ENCODE peak calls at places on chromosomes 7 and 10, in seven cellular contexts. J is suprapubic skin, D is right lobe of liver, N is spleen, S is BE2C, T is pancreas, X is brain microvascular endothelial cell. L is an unnamed sample. For H3K36me3, the result is how much of the 10 kb centered on the place peaks cover.

GRCh38 chr10:94027197-94027596 is 33.5 kb downstream of the PLCE1 start:
- DNase-seq in J (no peak), D (no peak), N (no peak), S (no peak), T (no peak), X (peak), L (no peak)

GRCh38 chr7:74717889-74718288 is 55.9 kb upstream of the NCF1 start:
- DNase-seq in J (no peak), D (no peak), N (no peak), S (no peak), T (no peak), X (no peak), L (no peak)

GRCh38 chr7:95545007-95545615 is 51.2 kb downstream of the PDK4 start:
- DNase-seq in J (no peak), D (no peak), N (no peak), S (no peak), T (peak), X (peak), L (no peak)

GRCh38 chr10:113337142-113337541 is 215.7 kb upstream of the HABP2 start:
- DNase-seq in J (no peak), D (no peak), N (no peak), S (no peak), T (no peak), X (no peak), L (no peak)

GRCh38 chr7:112021348-112022044 is 184.7 kb downstream of the DOCK4 start:
- DNase-seq in J (no peak), D (no peak), N (no peak), S (no peak), T (no peak), X (no peak), L (no peak)

GRCh38 chr7:7698930-7699329 is 19.5 kb downstream of the RPA3 start:
- DNase-seq in J (no peak), D (no peak), N (no peak), S (no peak), T (no peak), X (no peak), L (no peak)

GRCh38 chr7:102860351-102860811 is 52.4 kb upstream of the LRRC17 start:
- DNase-seq in J (no peak), D (no peak), N (no peak), S (no peak), T (no peak), X (peak), L (no peak)

GRCh38 chr7:143172354-143172753 is 10.9 kb upstream of the TAS2R39 start:
- DNase-seq in J (no peak), D (peak), N (no peak), S (no peak), T (peak), X (no peak), L (no peak)

GRCh38 chr10:52740913-52741675 is 31.5 kb downstream of the MBL2 start:
- DNase-seq in J (no peak), D (peak), N (no peak), S (peak), T (peak), X (peak), L (no peak)

GRCh38 chr7:110480964-110481363 is 610.0 kb upstream of the LRRN3 start:
- DNase-seq in J (no peak), D (no peak), N (no peak), S (no peak), T (no peak), X (no peak), L (no peak)

GRCh38 chr10:27611861-27612450 is 107.9 kb downstream of the RAB18 start:
- DNase-seq in J (no peak), D (no peak), N (no peak), S (no peak), T (no peak), X (no peak), L (no peak)

GRCh38 chr7:73340514-73340913 is 12.6 kb downstream of the FKBP6 start:
- DNase-seq in J (no peak), D (no peak), N (peak), S (no peak), T (no peak), X (no peak), L (no peak)

GRCh38 chr10:116324951-116325635 is 845 bp downstream of the CCDC172 start:
- DNase-seq in J (no peak), D (no peak), N (no peak), S (no peak), T (no peak), X (no peak), L (no peak)

GRCh38 chr7:131692131-131692960 is 135.9 kb upstream of the PODXL start:
- DNase-seq in J (no peak), D (peak), N (no peak), S (peak), T (peak), X (peak), L (peak)

GRCh38 chr10:44627591-44628354 is 242.9 kb upstream of the CXCL12 start:
- DNase-seq in J (no peak), D (no peak), N (no peak), S (no peak), T (no peak), X (peak), L (no peak)

GRCh38 chr7:55965805-55966421 is 1.5 kb downstream of the NIPSNAP2 start:
- DNase-seq in J (no peak), D (peak), N (no peak), S (no peak), T (no peak), X (no peak), L (no peak)

GRCh38 chr10:17238445-17239275 is 10.6 kb downstream of the VIM start:
- DNase-seq in J (no peak), D (no peak), N (no peak), S (no peak), T (no peak), X (peak), L (no peak)

GRCh38 chr7:46834921-46835320 is 747.0 kb downstream of the TNS3 start:
- DNase-seq in J (no peak), D (no peak), N (no peak), S (no peak), T (no peak), X (no peak), L (no peak)

GRCh38 chr7:1225462-1226154 is 7.1 kb upstream of the UNCX start:
- DNase-seq in J (no peak), D (peak), N (no peak), S (peak), T (no peak), X (no peak), L (peak)

GRCh38 chr7:69018200-69018599 is 580.1 kb upstream of the AUTS2 start:
- DNase-seq in J (no peak), D (no peak), N (no peak), S (peak), T (no peak), X (no peak), L (no peak)

GRCh38 chr7:84674236-84674913 is 479.8 kb upstream of the SEMA3A start:
- DNase-seq in J (no peak), D (no peak), N (no peak), S (no peak), T (no peak), X (no peak), L (no peak)

GRCh38 chr10:55065185-55065584 is 264.2 kb upstream of the PCDH15 start:
- DNase-seq in J (no peak), D (no peak), N (no peak), S (no peak), T (no peak), X (no peak), L (no peak)

GRCh38 chr7:84190016-84190705 is 4.4 kb downstream of the SEMA3A start:
- DNase-seq in J (no peak), D (no peak), N (no peak), S (no peak), T (no peak), X (no peak), L (no peak)

GRCh38 chr7:143422033-143422432 is 13.4 kb upstream of the EPHA1 start:
- DNase-seq in J (no peak), D (no peak), N (no peak), S (no peak), T (no peak), X (no peak), L (no peak)

GRCh38 chr10:44674536-44674935 is 236.6 kb upstream of the TMEM72 start:
- DNase-seq in J (no peak), D (no peak), N (no peak), S (no peak), T (no peak), X (no peak), L (no peak)

GRCh38 chr7:41107330-41107937 is 595.5 kb downstream of the INHBA start:
- DNase-seq in J (no peak), D (peak), N (no peak), S (no peak), T (no peak), X (peak), L (peak)

GRCh38 chr7:143434660-143435059 is 8.6 kb upstream of the TAS2R60 start:
- DNase-seq in J (peak), D (peak), N (no peak), S (peak), T (no peak), X (no peak), L (no peak)

GRCh38 chr10:35416628-35417625 is 80.6 kb downstream of the CCNY start:
- DNase-seq in J (peak), D (no peak), N (no peak), S (no peak), T (no peak), X (no peak), L (no peak)

GRCh38 chr10:8435186-8436055 is 380.9 kb downstream of the GATA3 start:
- DNase-seq in J (no peak), D (no peak), N (no peak), S (no peak), T (no peak), X (no peak), L (no peak)

GRCh38 chr10:118610577-118610976 is 15.1 kb upstream of the PRLHR start:
- DNase-seq in J (no peak), D (no peak), N (no peak), S (peak), T (no peak), X (no peak), L (no peak)

GRCh38 chr10:118621304-118621942 is 26.0 kb upstream of the PRLHR start:
- DNase-seq in J (no peak), D (no peak), N (no peak), S (peak), T (no peak), X (no peak), L (no peak)

GRCh38 chr10:118615888-118616287 is 20.4 kb upstream of the PRLHR start:
- DNase-seq in J (no peak), D (no peak), N (no peak), S (peak), T (no peak), X (peak), L (no peak)
- TF ChIP-seq CTCF in J (peak), D (no peak), N (no peak), S (peak), T (no peak), X (peak), L (no peak)

DNA sequence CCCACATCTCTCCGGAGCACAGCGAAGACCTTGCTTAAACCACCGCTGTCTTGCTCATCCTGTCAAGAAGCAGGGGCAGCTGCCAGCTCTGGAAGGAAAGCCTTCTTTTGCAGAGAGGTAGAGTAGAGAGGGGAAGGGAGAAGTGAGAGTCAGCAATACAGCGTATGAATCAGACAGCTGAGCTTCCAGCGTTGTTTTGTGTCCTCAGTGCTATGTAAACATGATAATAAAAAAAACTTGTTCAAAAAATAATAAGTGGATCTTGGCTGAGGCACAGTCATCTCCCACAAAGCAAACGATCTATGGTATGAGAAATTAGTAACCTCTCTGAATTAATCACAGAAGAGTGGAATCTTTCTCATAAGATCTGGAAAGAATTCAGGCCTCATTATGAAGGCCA is 29.7 kb downstream of the CHST15 start:
- DNase-seq in J (no peak), D (no peak), N (no peak), S (no peak), T (no peak), X (peak), L (no peak)
- H3K36me3 ChIP-seq in J (under half), D (under half), N (under half), S (under half), T (under half), X (under half), L (under half)

GRCh38 chr7:24821045-24821853 is 64.0 kb upstream of the GSDME start:
- DNase-seq in J (peak), D (peak), N (peak), S (peak), T (peak), X (peak), L (peak)

GRCh38 chr7:24820730-24821044 is 63.4 kb upstream of the GSDME start:
- DNase-seq in J (no peak), D (no peak), N (no peak), S (no peak), T (no peak), X (no peak), L (no peak)

GRCh38 chr7:24816868-24817267 is 59.6 kb upstream of the GSDME start:
- DNase-seq in J (no peak), D (no peak), N (no peak), S (no peak), T (no peak), X (no peak), L (no peak)

GRCh38 chr7:24817339-24817738 is 60.1 kb upstream of the GSDME start:
- DNase-seq in J (no peak), D (no peak), N (no peak), S (no peak), T (no peak), X (no peak), L (no peak)

DNA sequence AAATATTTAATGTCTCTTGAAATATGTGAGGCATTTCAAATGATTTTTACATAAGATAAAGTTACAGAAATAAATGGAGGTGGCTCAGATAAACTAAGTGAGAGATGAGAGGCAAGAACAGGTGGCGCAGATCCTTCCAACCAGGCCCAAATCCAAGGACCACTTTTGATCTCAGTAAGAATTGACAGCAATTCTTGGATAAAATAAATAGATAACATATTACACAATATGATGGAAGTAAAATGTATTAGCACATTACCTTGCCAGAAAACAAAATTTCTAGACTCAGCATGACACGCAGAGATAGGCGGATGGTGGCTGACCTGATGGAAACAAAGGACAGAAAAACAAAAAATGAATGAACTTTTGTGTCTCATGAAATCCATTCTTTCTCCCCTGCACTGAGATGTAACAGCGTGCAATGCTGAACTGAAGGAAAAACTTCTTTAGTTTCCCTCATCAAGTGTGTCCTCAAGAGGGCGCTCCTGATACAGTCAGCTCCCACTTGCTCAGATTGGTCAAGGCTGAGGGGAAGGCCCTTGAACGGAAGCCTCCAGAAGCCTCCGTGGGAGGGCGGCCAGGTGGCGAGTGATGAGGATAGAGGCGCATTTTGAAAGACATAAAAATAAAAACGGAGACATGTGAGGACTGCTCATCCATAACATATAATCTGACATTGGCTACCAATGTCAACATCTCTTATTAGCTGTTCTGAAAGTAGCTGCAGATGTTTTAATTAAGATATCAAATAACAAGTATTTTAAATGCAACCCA is 62.8 kb upstream of the GSDME start:
- DNase-seq in J (peak), D (peak), N (peak), S (peak), T (peak), X (peak), L (peak)
- H3K4me3 ChIP-seq in J (no peak), D (no peak), N (no peak), S (no peak), T (no peak), X (no peak), L (no peak)

DNA sequence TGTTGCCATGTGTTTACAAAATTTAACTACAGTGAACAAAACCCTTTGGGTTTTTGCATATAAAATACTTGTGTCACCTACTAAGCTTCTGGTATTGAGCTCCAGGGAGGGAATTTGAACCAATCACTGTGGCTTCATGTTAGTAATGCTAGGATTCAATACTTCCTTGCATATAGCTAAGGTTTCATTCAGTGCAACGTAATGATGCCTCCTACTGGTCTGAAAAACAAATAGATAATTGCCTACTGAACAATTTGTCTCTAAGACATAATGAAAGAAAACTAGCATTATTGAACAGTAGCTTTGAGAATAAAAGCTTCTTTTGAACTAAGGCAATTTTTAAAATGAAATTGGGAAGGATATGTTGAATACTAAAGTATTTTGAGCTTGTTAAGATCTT is 244.4 kb downstream of the ZWINT start:
- DNase-seq in J (no peak), D (no peak), N (no peak), S (no peak), T (no peak), X (no peak), L (no peak)
- TF ChIP-seq CTCF in J (no peak), D (peak), N (no peak), S (peak), T (no peak), X (no peak), L (no peak)

GRCh38 chr7:99557940-99558305 is 519 bp upstream of the ZNF655 start:
- DNase-seq in J (no peak), D (no peak), N (no peak), S (no peak), T (no peak), X (no peak), L (no peak)

GRCh38 chr7:99557196-99557607 is 1.2 kb upstream of the ZNF655 start:
- DNase-seq in J (no peak), D (no peak), N (no peak), S (no peak), T (peak), X (no peak), L (no peak)

GRCh38 chr7:99551767-99552463 is at the start of gene FAM200A:
- DNase-seq in J (peak), D (peak), N (peak), S (peak), T (peak), X (peak), L (peak)

GRCh38 chr7:99553039-99553438 is 1.1 kb upstream of the FAM200A start:
- DNase-seq in J (no peak), D (no peak), N (no peak), S (no peak), T (no peak), X (no peak), L (no peak)

DNA sequence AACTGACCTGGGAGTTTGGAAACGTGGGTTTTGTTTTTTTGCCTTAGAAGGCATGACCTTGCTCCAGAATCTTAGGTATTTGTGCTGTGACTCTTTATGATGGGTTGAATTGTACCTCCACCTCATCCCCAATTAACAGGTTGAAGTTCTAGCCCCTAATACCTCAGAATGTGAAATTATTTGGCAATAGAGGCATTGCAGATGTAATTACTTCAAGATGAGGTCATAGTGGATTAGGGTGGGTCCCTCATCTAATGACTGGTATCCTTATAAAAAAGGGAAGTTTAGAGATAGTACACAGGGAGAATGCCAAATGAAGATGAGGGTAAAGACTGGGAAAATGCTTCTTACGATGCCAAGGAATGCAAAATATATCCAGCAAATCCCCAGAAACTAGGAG is 3.0 kb upstream of the FAM200A start:
- DNase-seq in J (no peak), D (no peak), N (no peak), S (no peak), T (no peak), X (no peak), L (no peak)
- H3K36me3 ChIP-seq in J (under half), D (under half), N (under half), S (under half), T (under half), X (under half), L (under half)

GRCh38 chr10:26567349-26567721 is 129.2 kb downstream of the APBB1IP start:
- DNase-seq in J (no peak), D (no peak), N (no peak), S (no peak), T (no peak), X (no peak), L (no peak)
- H3K4me3 ChIP-seq in J (peak), D (no peak), N (no peak), S (no peak), T (peak), X (peak), L (no peak)

GRCh38 chr7:114931656-114932011 is 9.7 kb downstream of the MDFIC start:
- DNase-seq in J (no peak), D (no peak), N (no peak), S (no peak), T (no peak), X (no peak), L (peak)

GRCh38 chr7:114928060-114928459 is 6.2 kb downstream of the MDFIC start:
- DNase-seq in J (no peak), D (no peak), N (no peak), S (no peak), T (no peak), X (no peak), L (no peak)

GRCh38 chr7:114930107-114930521 is 8.2 kb downstream of the MDFIC start:
- DNase-seq in J (no peak), D (no peak), N (no peak), S (no peak), T (no peak), X (no peak), L (no peak)

GRCh38 chr7:114930829-114931655 is 9.1 kb downstream of the MDFIC start:
- DNase-seq in J (no peak), D (no peak), N (no peak), S (no peak), T (no peak), X (peak), L (peak)

DNA sequence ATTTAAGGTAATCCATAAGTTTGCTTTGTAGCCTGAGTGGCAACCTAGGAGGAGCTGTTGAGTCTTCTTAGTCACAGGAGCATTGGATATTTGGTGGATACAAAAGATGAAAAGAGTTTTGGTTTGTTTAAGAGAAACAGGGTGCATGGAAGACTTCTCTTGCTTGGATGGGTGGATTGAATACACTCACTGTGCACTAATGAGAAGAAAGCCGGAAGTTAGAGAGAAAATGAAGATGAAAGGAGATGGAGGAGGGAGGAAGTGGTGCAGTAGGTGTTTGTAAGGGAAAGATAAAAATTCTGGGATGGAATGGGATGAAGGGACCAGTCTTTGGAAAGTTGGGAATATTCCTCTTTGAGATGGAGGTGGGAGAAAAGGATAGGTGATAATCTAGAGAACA is 7.7 kb downstream of the MDFIC start:
- DNase-seq in J (no peak), D (no peak), N (no peak), S (no peak), T (no peak), X (no peak), L (no peak)
- TF ChIP-seq CTCF in J (no peak), D (no peak), N (no peak), S (no peak), T (no peak), X (peak), L (peak)

L was measured in GM06990.